ENCODE peak calls at places on chromosomes 5 and 9, in seven cellular contexts. One of them, this sample, is unnamed. For H3K4me1, the result is how much of the 10 kb centered on the place peaks cover.

GRCh38 chr9:137685886-137686420 is 67.1 kb downstream of the EHMT1 start:
- DNase-seq in ovary: no peak
- DNase-seq in esophagus muscularis mucosa: no peak
- DNase-seq in heart left ventricle: no peak
- DNase-seq in esophagus squamous epithelium: no peak
- DNase-seq in cardiac muscle cell: no peak
- DNase-seq in upper lobe of right lung: no peak
- DNase-seq in this sample: no peak

GRCh38 chr5:145574889-145575573 is 260.1 kb downstream of the PRELID2 start:
- DNase-seq in ovary: no peak
- DNase-seq in esophagus muscularis mucosa: no peak
- DNase-seq in heart left ventricle: no peak
- DNase-seq in esophagus squamous epithelium: no peak
- DNase-seq in cardiac muscle cell: no peak
- DNase-seq in upper lobe of right lung: no peak
- DNase-seq in this sample: no peak

GRCh38 chr5:166262395-166262794 is 2029.0 kb upstream of the WWC1 start:
- DNase-seq in ovary: no peak
- DNase-seq in esophagus muscularis mucosa: no peak
- DNase-seq in heart left ventricle: no peak
- DNase-seq in esophagus squamous epithelium: no peak
- DNase-seq in cardiac muscle cell: no peak
- DNase-seq in upper lobe of right lung: no peak
- DNase-seq in this sample: no peak

GRCh38 chr5:123438902-123439301 is 15.7 kb upstream of the CEP120 start:
- DNase-seq in ovary: no peak
- DNase-seq in esophagus muscularis mucosa: no peak
- DNase-seq in heart left ventricle: no peak
- DNase-seq in esophagus squamous epithelium: no peak
- DNase-seq in cardiac muscle cell: no peak
- DNase-seq in upper lobe of right lung: no peak
- DNase-seq in this sample: no peak

GRCh38 chr5:126872558-126873349 is 95.8 kb downstream of the LMNB1 start:
- DNase-seq in ovary: peak
- DNase-seq in esophagus muscularis mucosa: peak
- DNase-seq in heart left ventricle: no peak
- DNase-seq in esophagus squamous epithelium: no peak
- DNase-seq in cardiac muscle cell: no peak
- DNase-seq in upper lobe of right lung: no peak
- DNase-seq in this sample: no peak

GRCh38 chr9:31272456-31273295 is 1111.8 kb upstream of the ACO1 start:
- DNase-seq in ovary: no peak
- DNase-seq in esophagus muscularis mucosa: no peak
- DNase-seq in heart left ventricle: no peak
- DNase-seq in esophagus squamous epithelium: no peak
- DNase-seq in cardiac muscle cell: no peak
- DNase-seq in upper lobe of right lung: no peak
- DNase-seq in this sample: no peak

GRCh38 chr5:176846335-176847140 is 36.2 kb downstream of the UNC5A start:
- DNase-seq in ovary: no peak
- DNase-seq in esophagus muscularis mucosa: no peak
- DNase-seq in heart left ventricle: no peak
- DNase-seq in esophagus squamous epithelium: no peak
- DNase-seq in cardiac muscle cell: no peak
- DNase-seq in upper lobe of right lung: no peak
- DNase-seq in this sample: no peak

GRCh38 chr5:170306381-170306790 is 8.8 kb upstream of the LCP2 start:
- DNase-seq in ovary: peak
- DNase-seq in esophagus muscularis mucosa: no peak
- DNase-seq in heart left ventricle: peak
- DNase-seq in esophagus squamous epithelium: no peak
- DNase-seq in cardiac muscle cell: peak
- DNase-seq in upper lobe of right lung: no peak
- DNase-seq in this sample: no peak

GRCh38 chr5:78482948-78483347 is 122.5 kb downstream of the SCAMP1 start:
- DNase-seq in ovary: no peak
- DNase-seq in esophagus muscularis mucosa: peak
- DNase-seq in heart left ventricle: no peak
- DNase-seq in esophagus squamous epithelium: no peak
- DNase-seq in cardiac muscle cell: no peak
- DNase-seq in upper lobe of right lung: no peak
- DNase-seq in this sample: no peak

GRCh38 chr5:144205141-144205551 is 34.5 kb downstream of the KCTD16 start:
- DNase-seq in ovary: peak
- DNase-seq in esophagus muscularis mucosa: no peak
- DNase-seq in heart left ventricle: peak
- DNase-seq in esophagus squamous epithelium: no peak
- DNase-seq in cardiac muscle cell: peak
- DNase-seq in upper lobe of right lung: peak
- DNase-seq in this sample: peak

GRCh38 chr5:39420482-39421145 is 4.2 kb downstream of the DAB2 start:
- DNase-seq in ovary: peak
- DNase-seq in esophagus muscularis mucosa: peak
- DNase-seq in heart left ventricle: peak
- DNase-seq in esophagus squamous epithelium: no peak
- DNase-seq in cardiac muscle cell: peak
- DNase-seq in upper lobe of right lung: no peak
- DNase-seq in this sample: no peak

GRCh38 chr9:13750639-13751038 is 471.1 kb upstream of the MPDZ start:
- DNase-seq in ovary: no peak
- DNase-seq in esophagus muscularis mucosa: no peak
- DNase-seq in heart left ventricle: no peak
- DNase-seq in esophagus squamous epithelium: no peak
- DNase-seq in cardiac muscle cell: no peak
- DNase-seq in upper lobe of right lung: no peak
- DNase-seq in this sample: no peak

GRCh38 chr5:174532453-174533126 is 191.8 kb upstream of the MSX2 start:
- DNase-seq in ovary: peak
- DNase-seq in esophagus muscularis mucosa: no peak
- DNase-seq in heart left ventricle: peak
- DNase-seq in esophagus squamous epithelium: no peak
- DNase-seq in cardiac muscle cell: peak
- DNase-seq in upper lobe of right lung: peak
- DNase-seq in this sample: peak

GRCh38 chr5:177081859-177082258 is 4.9 kb upstream of the FGFR4 start:
- DNase-seq in ovary: no peak
- DNase-seq in esophagus muscularis mucosa: no peak
- DNase-seq in heart left ventricle: no peak
- DNase-seq in esophagus squamous epithelium: no peak
- DNase-seq in cardiac muscle cell: no peak
- DNase-seq in upper lobe of right lung: no peak
- DNase-seq in this sample: no peak

GRCh38 chr5:4005335-4005734 is 409.7 kb downstream of the IRX1 start:
- DNase-seq in ovary: no peak
- DNase-seq in esophagus muscularis mucosa: no peak
- DNase-seq in heart left ventricle: no peak
- DNase-seq in esophagus squamous epithelium: no peak
- DNase-seq in cardiac muscle cell: no peak
- DNase-seq in upper lobe of right lung: no peak
- DNase-seq in this sample: no peak

GRCh38 chr5:115774684-115775083 is 41.8 kb downstream of the CDO1 start:
- DNase-seq in ovary: no peak
- DNase-seq in esophagus muscularis mucosa: no peak
- DNase-seq in heart left ventricle: peak
- DNase-seq in esophagus squamous epithelium: no peak
- DNase-seq in cardiac muscle cell: no peak
- DNase-seq in upper lobe of right lung: no peak
- DNase-seq in this sample: no peak

GRCh38 chr9:99259231-99259918 is 37.3 kb downstream of the SEC61B start:
- DNase-seq in ovary: peak
- DNase-seq in esophagus muscularis mucosa: peak
- DNase-seq in heart left ventricle: peak
- DNase-seq in esophagus squamous epithelium: no peak
- DNase-seq in cardiac muscle cell: peak
- DNase-seq in upper lobe of right lung: peak
- DNase-seq in this sample: peak

GRCh38 chr9:112233769-112234168 is 58.7 kb upstream of the SUSD1 start:
- DNase-seq in ovary: no peak
- DNase-seq in esophagus muscularis mucosa: no peak
- DNase-seq in heart left ventricle: no peak
- DNase-seq in esophagus squamous epithelium: no peak
- DNase-seq in cardiac muscle cell: peak
- DNase-seq in upper lobe of right lung: no peak
- DNase-seq in this sample: no peak

GRCh38 chr5:15376803-15377202 is 123.2 kb upstream of the FBXL7 start:
- DNase-seq in ovary: no peak
- DNase-seq in esophagus muscularis mucosa: no peak
- DNase-seq in heart left ventricle: no peak
- DNase-seq in esophagus squamous epithelium: no peak
- DNase-seq in cardiac muscle cell: peak
- DNase-seq in upper lobe of right lung: no peak
- DNase-seq in this sample: no peak

GRCh38 chr9:137433916-137434431 is 7.2 kb downstream of the ENTPD8 start:
- DNase-seq in ovary: no peak
- DNase-seq in esophagus muscularis mucosa: no peak
- DNase-seq in heart left ventricle: peak
- DNase-seq in esophagus squamous epithelium: no peak
- DNase-seq in cardiac muscle cell: no peak
- DNase-seq in upper lobe of right lung: peak
- DNase-seq in this sample: no peak

GRCh38 chr5:5141625-5142527 is 1.7 kb downstream of the ADAMTS16 start:
- DNase-seq in ovary: peak
- DNase-seq in esophagus muscularis mucosa: no peak
- DNase-seq in heart left ventricle: no peak
- DNase-seq in esophagus squamous epithelium: no peak
- DNase-seq in cardiac muscle cell: peak
- DNase-seq in upper lobe of right lung: no peak
- DNase-seq in this sample: no peak

GRCh38 chr9:127278372-127278771 is 13.8 kb downstream of the GARNL3 start:
- DNase-seq in ovary: no peak
- DNase-seq in esophagus muscularis mucosa: no peak
- DNase-seq in heart left ventricle: no peak
- DNase-seq in esophagus squamous epithelium: no peak
- DNase-seq in cardiac muscle cell: no peak
- DNase-seq in upper lobe of right lung: no peak
- DNase-seq in this sample: no peak

GRCh38 chr9:121398374-121398773 is 28.3 kb upstream of the STOM start:
- DNase-seq in ovary: no peak
- DNase-seq in esophagus muscularis mucosa: no peak
- DNase-seq in heart left ventricle: no peak
- DNase-seq in esophagus squamous epithelium: no peak
- DNase-seq in cardiac muscle cell: peak
- DNase-seq in upper lobe of right lung: no peak
- DNase-seq in this sample: no peak

DNA sequence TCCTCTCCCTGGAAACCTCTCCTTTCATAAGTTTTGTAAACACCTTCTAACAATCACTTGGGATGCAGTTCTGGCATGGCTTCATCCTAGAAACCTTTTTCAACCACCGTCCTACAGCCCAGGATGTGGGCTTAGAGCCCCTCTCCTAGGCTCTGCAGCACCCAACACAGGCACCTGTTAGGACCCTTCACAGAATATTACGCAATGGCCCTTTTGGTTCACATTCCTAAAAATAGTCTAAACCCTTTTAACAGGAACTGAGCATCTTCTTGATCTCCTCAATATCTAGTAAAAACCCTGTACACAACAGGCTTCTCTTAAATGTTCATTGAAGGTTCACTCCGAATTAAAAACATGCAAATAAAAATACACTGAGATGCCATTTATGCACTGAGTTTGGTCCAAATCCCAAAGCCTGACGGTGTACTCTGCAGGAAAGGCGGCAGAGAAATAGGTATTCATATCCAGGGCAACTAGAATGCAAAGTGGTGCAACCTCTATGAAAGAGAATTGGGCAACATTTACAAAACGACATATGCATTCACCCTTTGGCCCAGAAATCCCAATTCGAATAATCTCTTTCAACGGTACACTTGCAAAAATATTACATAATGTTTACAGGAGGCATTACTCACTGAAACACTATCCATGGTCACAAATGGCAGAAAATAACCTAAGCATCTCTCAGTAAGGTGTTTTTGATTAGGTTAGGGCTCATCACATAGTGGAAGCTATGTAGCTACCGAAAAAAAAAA is 169.3 kb downstream of the SEMA5A start:
- DNase-seq in ovary: no peak
- DNase-seq in esophagus muscularis mucosa: no peak
- DNase-seq in heart left ventricle: no peak
- DNase-seq in esophagus squamous epithelium: no peak
- DNase-seq in cardiac muscle cell: no peak
- DNase-seq in upper lobe of right lung: no peak
- DNase-seq in this sample: no peak
- H3K4me3 ChIP-seq in ovary: no peak
- H3K4me3 ChIP-seq in esophagus muscularis mucosa: no peak
- H3K4me3 ChIP-seq in heart left ventricle: no peak
- H3K4me3 ChIP-seq in esophagus squamous epithelium: no peak
- H3K4me3 ChIP-seq in cardiac muscle cell: no peak
- H3K4me3 ChIP-seq in upper lobe of right lung: no peak
- H3K4me3 ChIP-seq in this sample: no peak

DNA sequence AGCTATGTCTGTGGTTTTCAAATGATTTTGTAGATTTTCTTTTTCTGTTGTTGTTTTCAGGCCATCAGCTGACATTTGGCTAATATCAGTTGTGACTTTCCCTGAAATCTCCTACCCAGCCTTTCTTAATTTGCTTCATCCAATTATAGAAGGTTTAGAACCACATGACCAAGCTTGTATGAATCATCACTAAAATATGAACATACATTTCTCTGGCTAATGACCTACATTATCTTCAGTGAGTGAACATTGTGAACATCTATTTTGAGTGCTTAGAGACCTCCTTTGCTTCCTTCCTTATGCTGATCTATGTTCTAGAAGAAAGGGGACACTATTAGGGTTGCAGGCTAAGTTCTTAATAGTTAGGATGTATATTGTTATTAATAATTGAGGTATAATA is 532.5 kb downstream of the RAB3C start:
- DNase-seq in ovary: no peak
- DNase-seq in esophagus muscularis mucosa: no peak
- DNase-seq in heart left ventricle: no peak
- DNase-seq in esophagus squamous epithelium: no peak
- DNase-seq in cardiac muscle cell: peak
- DNase-seq in upper lobe of right lung: no peak
- DNase-seq in this sample: no peak
- H3K4me1 ChIP-seq in ovary: under half
- H3K4me1 ChIP-seq in esophagus muscularis mucosa: under half
- H3K4me1 ChIP-seq in heart left ventricle: under half
- H3K4me1 ChIP-seq in esophagus squamous epithelium: under half
- H3K4me1 ChIP-seq in cardiac muscle cell: under half
- H3K4me1 ChIP-seq in upper lobe of right lung: under half
- H3K4me1 ChIP-seq in this sample: under half

GRCh38 chr5:28451478-28451877 is 1413.1 kb upstream of the CDH9 start:
- DNase-seq in ovary: no peak
- DNase-seq in esophagus muscularis mucosa: no peak
- DNase-seq in heart left ventricle: no peak
- DNase-seq in esophagus squamous epithelium: no peak
- DNase-seq in cardiac muscle cell: no peak
- DNase-seq in upper lobe of right lung: no peak
- DNase-seq in this sample: no peak

GRCh38 chr5:28450997-28451396 is 1412.6 kb upstream of the CDH9 start:
- DNase-seq in ovary: no peak
- DNase-seq in esophagus muscularis mucosa: no peak
- DNase-seq in heart left ventricle: no peak
- DNase-seq in esophagus squamous epithelium: no peak
- DNase-seq in cardiac muscle cell: no peak
- DNase-seq in upper lobe of right lung: no peak
- DNase-seq in this sample: no peak

GRCh38 chr5:28448791-28449190 is 1410.4 kb upstream of the CDH9 start:
- DNase-seq in ovary: no peak
- DNase-seq in esophagus muscularis mucosa: no peak
- DNase-seq in heart left ventricle: no peak
- DNase-seq in esophagus squamous epithelium: no peak
- DNase-seq in cardiac muscle cell: no peak
- DNase-seq in upper lobe of right lung: no peak
- DNase-seq in this sample: no peak
- H3K4me3 ChIP-seq in ovary: no peak
- H3K4me3 ChIP-seq in esophagus muscularis mucosa: no peak
- H3K4me3 ChIP-seq in heart left ventricle: no peak
- H3K4me3 ChIP-seq in esophagus squamous epithelium: no peak
- H3K4me3 ChIP-seq in cardiac muscle cell: no peak
- H3K4me3 ChIP-seq in upper lobe of right lung: no peak
- H3K4me3 ChIP-seq in this sample: no peak

GRCh38 chr5:132487095-132487428 is 3.5 kb downstream of the IRF1 start:
- DNase-seq in ovary: no peak
- DNase-seq in esophagus muscularis mucosa: no peak
- DNase-seq in heart left ventricle: no peak
- DNase-seq in esophagus squamous epithelium: no peak
- DNase-seq in cardiac muscle cell: no peak
- DNase-seq in upper lobe of right lung: peak
- DNase-seq in this sample: no peak
- H3K4me1 ChIP-seq in ovary: under half
- H3K4me1 ChIP-seq in esophagus muscularis mucosa: half or more
- H3K4me1 ChIP-seq in heart left ventricle: half or more
- H3K4me1 ChIP-seq in esophagus squamous epithelium: half or more
- H3K4me1 ChIP-seq in cardiac muscle cell: under half
- H3K4me1 ChIP-seq in upper lobe of right lung: half or more
- H3K4me1 ChIP-seq in this sample: under half

This sample was measured in pancreas.